ENCODE peak calls at places on chromosomes 5 and 9, in four cellular contexts. J is GM06990, K is sigmoid colon, D is MM.1S. A is an unnamed sample.

GRCh38 chr5:115770466-115770865 is 46.0 kb downstream of the CDO1 start:
- DNase-seq in J (peak; percentile 4), K (no peak), D (no peak), A (no peak)

GRCh38 chr5:162209005-162209605 is 141.5 kb downstream of the GABRG2 start:
- DNase-seq in J (no peak), K (no peak), D (peak; percentile 65), A (peak; percentile 3)

GRCh38 chr5:174376726-174377373 is 331.3 kb downstream of the NSG2 start:
- DNase-seq in J (no peak), K (no peak), D (no peak), A (no peak)

GRCh38 chr5:138468133-138468965 is 3.1 kb downstream of the EGR1 start:
- DNase-seq in J (no peak), K (no peak), D (no peak), A (no peak)

GRCh38 chr9:106405871-106406435 is 457.0 kb upstream of the ZNF462 start:
- DNase-seq in J (no peak), K (no peak), D (no peak), A (no peak)

GRCh38 chr9:89744255-89744648 is 139.4 kb downstream of the GADD45G start:
- DNase-seq in J (no peak), K (no peak), D (no peak), A (no peak)

GRCh38 chr9:121318631-121319393 is 50.9 kb downstream of the GSN start:
- DNase-seq in J (no peak), K (peak; percentile 69), D (no peak), A (no peak)

GRCh38 chr5:166671818-166672217 is 1619.6 kb upstream of the WWC1 start:
- DNase-seq in J (no peak), K (no peak), D (no peak), A (no peak)

GRCh38 chr9:96027271-96028131 is 152.0 kb downstream of the ERCC6L2 start:
- DNase-seq in J (no peak), K (no peak), D (no peak), A (no peak)

GRCh38 chr5:123670981-123671557 is 159.1 kb downstream of the CSNK1G3 start:
- DNase-seq in J (peak; percentile 7), K (no peak), D (peak; percentile 59), A (no peak)

GRCh38 chr5:1312993-1313833 is 18.3 kb upstream of the TERT start:
- DNase-seq in J (peak; percentile 86), K (peak; percentile 51), D (peak; percentile 98), A (no peak)

GRCh38 chr9:137166242-137167112 is 3.4 kb downstream of the LRRC26 start:
- DNase-seq in J (no peak), K (no peak), D (no peak), A (no peak)

GRCh38 chr5:141245250-141245717 is at the start of gene PCDHB15:
- DNase-seq in J (no peak), K (no peak), D (no peak), A (no peak)
- TF ChIP-seq CTCF in J (peak; percentile 21), K (no peak), D (peak; percentile 36), A (peak; percentile 23)

DNA sequence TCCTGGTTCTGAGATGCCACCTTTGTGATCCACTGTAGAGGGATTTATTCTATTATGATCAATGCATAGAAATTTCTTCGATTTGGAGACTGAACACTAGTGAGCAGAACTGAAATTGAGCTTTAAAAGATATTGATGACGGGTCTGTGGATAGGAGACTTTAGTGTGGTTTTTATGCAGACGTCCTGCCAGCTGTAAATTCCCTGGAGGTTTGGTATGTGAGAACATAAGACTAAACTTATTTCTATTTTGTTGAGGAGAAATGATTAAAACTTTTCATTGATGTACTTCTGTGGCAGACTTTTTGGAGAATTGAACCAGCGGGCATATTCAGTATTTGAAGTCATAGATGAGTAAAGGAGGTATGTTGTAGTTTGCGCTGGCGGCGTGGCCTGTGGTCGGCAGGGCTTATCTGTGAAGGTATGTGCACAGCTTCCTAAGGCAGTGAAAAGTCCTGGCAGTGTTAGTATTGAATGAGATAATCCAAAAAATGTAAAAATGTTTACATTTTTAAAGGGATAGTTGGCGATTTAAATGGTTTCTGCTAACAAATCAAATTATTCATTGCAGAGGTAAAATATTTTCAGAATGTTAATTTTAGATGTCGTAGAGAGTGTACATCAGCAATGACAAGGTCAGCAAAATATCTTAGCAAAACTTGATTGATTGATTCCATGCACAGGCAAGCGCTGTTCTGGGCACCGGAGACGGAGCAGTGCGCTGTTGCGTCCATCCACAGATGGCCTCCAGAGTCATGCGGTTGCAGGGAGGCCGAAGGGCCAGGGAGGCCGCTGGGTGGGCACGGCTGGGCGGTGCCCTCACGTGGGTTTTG is 20.4 kb downstream of the TENT4A start:
- DNase-seq in J (no peak), K (peak; percentile 30), D (no peak), A (no peak)
- H3K4me3 ChIP-seq in J (no peak overlapping the region), K (no peak overlapping the region), D (no peak overlapping the region), A (peak overlapping the region; percentile 20)

GRCh38 chr5:100584889-100585288 is 49.7 kb downstream of the FAM174A start:
- DNase-seq in J (no peak), K (no peak), D (no peak), A (no peak)

DNA sequence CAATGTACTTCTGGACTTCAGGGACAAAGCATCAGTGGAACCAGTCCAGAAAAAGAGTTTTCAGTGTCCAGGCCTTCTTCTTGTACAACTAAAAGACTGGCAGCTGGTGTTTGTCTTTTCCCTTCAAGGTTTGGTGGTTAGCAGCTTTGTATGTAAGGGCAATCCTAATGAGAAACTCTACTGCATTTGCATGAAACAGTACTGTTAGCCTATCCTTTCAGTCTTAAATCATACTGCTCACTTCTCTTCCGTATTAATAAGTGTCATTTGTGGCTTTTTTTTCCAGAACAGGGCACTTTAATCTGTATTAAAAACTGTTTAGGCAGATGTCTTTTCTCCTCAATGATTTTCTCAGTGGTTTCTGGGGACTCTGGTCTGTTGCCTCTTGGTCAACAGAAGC is 48.9 kb downstream of the FAM174A start:
- DNase-seq in J (peak; percentile 13), K (no peak), D (no peak), A (no peak)
- TF ChIP-seq CTCF in J (no peak), K (no peak), D (no peak), A (no peak)

DNA sequence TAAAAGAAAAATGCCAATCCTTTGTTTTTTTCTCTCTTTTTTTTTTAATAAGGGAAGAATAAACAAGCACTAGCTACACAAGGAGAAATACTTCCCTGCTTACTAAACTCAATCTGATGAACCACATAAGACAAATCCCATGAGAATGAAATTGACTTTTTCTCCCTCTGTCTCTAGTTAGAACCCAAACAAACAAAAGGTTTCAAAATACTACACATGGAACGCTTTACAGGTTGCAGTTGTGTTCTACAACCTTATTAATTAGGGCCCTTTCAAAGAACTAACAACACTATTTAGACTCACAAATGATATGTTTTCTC is 124.5 kb downstream of the PDE4D start:
- DNase-seq in J (no peak), K (no peak), D (no peak), A (no peak)
- H3K4me3 ChIP-seq in J (peak overlapping the region; percentile 47), K (peak overlapping the region; percentile 63), D (no peak overlapping the region), A (peak overlapping the region; percentile 75)

GRCh38 chr5:155697236-155697635 is 629.7 kb upstream of the SGCD start:
- DNase-seq in J (no peak), K (no peak), D (no peak), A (no peak)

GRCh38 chr5:155700333-155700732 is 626.6 kb upstream of the SGCD start:
- DNase-seq in J (no peak), K (no peak), D (peak; percentile 12), A (no peak)

GRCh38 chr5:155699385-155699784 is 627.6 kb upstream of the SGCD start:
- DNase-seq in J (no peak), K (no peak), D (no peak), A (no peak)
- TF ChIP-seq CTCF in J (no peak), K (no peak), D (no peak), A (peak; percentile 48)

GRCh38 chr5:82540301-82540700 is 262.1 kb upstream of the RPS23 start:
- DNase-seq in J (no peak), K (no peak), D (no peak), A (no peak)

GRCh38 chr5:82534891-82535395 is 256.8 kb upstream of the RPS23 start:
- DNase-seq in J (no peak), K (no peak), D (no peak), A (no peak)

GRCh38 chr5:82538339-82539034 is 260.3 kb upstream of the RPS23 start:
- DNase-seq in J (no peak), K (no peak), D (no peak), A (no peak)

GRCh38 chr5:82537646-82538306 is 259.6 kb upstream of the RPS23 start:
- DNase-seq in J (no peak), K (no peak), D (no peak), A (no peak)
- H3K4me3 ChIP-seq in J (no peak overlapping the region), K (no peak overlapping the region), D (no peak overlapping the region), A (no peak overlapping the region)

GRCh38 chr5:35924950-35925722 is 13.3 kb downstream of the CAPSL start:
- DNase-seq in J (peak; percentile 84), K (peak; percentile 68), D (peak; percentile 65), A (no peak)
- TF ChIP-seq CTCF in J (peak; percentile 95), K (no peak), D (peak; percentile 65), A (peak; percentile 82)